ENCODE peak calls at places on chromosomes 1 and 21, in six cellular contexts. One of them, this sample, is unnamed.

GRCh38 chr1:225447649-225448048 is 19.8 kb upstream of the LBR start:
- DNase-seq in adrenal gland: no peak
- DNase-seq in astrocyte of the spinal cord: peak; percentile 53
- DNase-seq in foreskin fibroblast: no peak
- DNase-seq in CD4-positive, alpha-beta T cell: no peak
- DNase-seq in cardiac muscle cell: peak; percentile 65
- DNase-seq in this sample: no peak

GRCh38 chr1:67227196-67227595 is 60.9 kb downstream of the IL23R start:
- DNase-seq in adrenal gland: no peak
- DNase-seq in astrocyte of the spinal cord: peak; percentile 3
- DNase-seq in foreskin fibroblast: no peak
- DNase-seq in CD4-positive, alpha-beta T cell: no peak
- DNase-seq in cardiac muscle cell: peak; percentile 6
- DNase-seq in this sample: no peak

GRCh38 chr1:119829636-119830035 is 18.4 kb upstream of the REG4 start:
- DNase-seq in adrenal gland: no peak
- DNase-seq in astrocyte of the spinal cord: no peak
- DNase-seq in foreskin fibroblast: no peak
- DNase-seq in CD4-positive, alpha-beta T cell: no peak
- DNase-seq in cardiac muscle cell: no peak
- DNase-seq in this sample: no peak

GRCh38 chr1:15799928-15800835 is 7.3 kb downstream of the UQCRHL start:
- DNase-seq in adrenal gland: peak; percentile 63
- DNase-seq in astrocyte of the spinal cord: peak; percentile 29
- DNase-seq in foreskin fibroblast: peak; percentile 71
- DNase-seq in CD4-positive, alpha-beta T cell: no peak
- DNase-seq in cardiac muscle cell: peak; percentile 60
- DNase-seq in this sample: peak; percentile 59

GRCh38 chr1:7420098-7420445 is 351.0 kb upstream of the VAMP3 start:
- DNase-seq in adrenal gland: peak; percentile 8
- DNase-seq in astrocyte of the spinal cord: no peak
- DNase-seq in foreskin fibroblast: no peak
- DNase-seq in CD4-positive, alpha-beta T cell: no peak
- DNase-seq in cardiac muscle cell: no peak
- DNase-seq in this sample: no peak

GRCh38 chr1:12618661-12619395 is 818 bp upstream of the DHRS3 start:
- DNase-seq in adrenal gland: peak; percentile 71
- DNase-seq in astrocyte of the spinal cord: peak; percentile 83
- DNase-seq in foreskin fibroblast: peak; percentile 48
- DNase-seq in CD4-positive, alpha-beta T cell: no peak
- DNase-seq in cardiac muscle cell: peak; percentile 91
- DNase-seq in this sample: peak; percentile 57

GRCh38 chr1:160416369-160416768 is 16.0 kb downstream of the VANGL2 start:
- DNase-seq in adrenal gland: no peak
- DNase-seq in astrocyte of the spinal cord: peak; percentile 49
- DNase-seq in foreskin fibroblast: peak; percentile 20
- DNase-seq in CD4-positive, alpha-beta T cell: no peak
- DNase-seq in cardiac muscle cell: peak; percentile 54
- DNase-seq in this sample: no peak

GRCh38 chr21:32772281-32773047 is 909 bp upstream of the PAXBP1 start:
- DNase-seq in adrenal gland: peak; percentile 32
- DNase-seq in astrocyte of the spinal cord: no peak
- DNase-seq in foreskin fibroblast: peak; percentile 10
- DNase-seq in CD4-positive, alpha-beta T cell: peak; percentile 9
- DNase-seq in cardiac muscle cell: peak; percentile 24
- DNase-seq in this sample: no peak

GRCh38 chr21:41130883-41131282 is 37.1 kb upstream of the BACE2 start:
- DNase-seq in adrenal gland: no peak
- DNase-seq in astrocyte of the spinal cord: no peak
- DNase-seq in foreskin fibroblast: no peak
- DNase-seq in CD4-positive, alpha-beta T cell: no peak
- DNase-seq in cardiac muscle cell: no peak
- DNase-seq in this sample: no peak

GRCh38 chr1:42221952-42222606 is 57.5 kb upstream of the GUCA2A start:
- DNase-seq in adrenal gland: no peak
- DNase-seq in astrocyte of the spinal cord: peak; percentile 24
- DNase-seq in foreskin fibroblast: no peak
- DNase-seq in CD4-positive, alpha-beta T cell: no peak
- DNase-seq in cardiac muscle cell: peak; percentile 83
- DNase-seq in this sample: no peak

GRCh38 chr1:226485192-226485591 is 63.4 kb upstream of the STUM start:
- DNase-seq in adrenal gland: no peak
- DNase-seq in astrocyte of the spinal cord: no peak
- DNase-seq in foreskin fibroblast: no peak
- DNase-seq in CD4-positive, alpha-beta T cell: no peak
- DNase-seq in cardiac muscle cell: no peak
- DNase-seq in this sample: no peak

GRCh38 chr1:10800778-10801177 is 4.3 kb upstream of the CASZ1 start:
- DNase-seq in adrenal gland: no peak
- DNase-seq in astrocyte of the spinal cord: no peak
- DNase-seq in foreskin fibroblast: no peak
- DNase-seq in CD4-positive, alpha-beta T cell: no peak
- DNase-seq in cardiac muscle cell: no peak
- DNase-seq in this sample: no peak

GRCh38 chr1:201718346-201719202 is 110.4 kb upstream of the IPO9 start:
- DNase-seq in adrenal gland: no peak
- DNase-seq in astrocyte of the spinal cord: no peak
- DNase-seq in foreskin fibroblast: no peak
- DNase-seq in CD4-positive, alpha-beta T cell: no peak
- DNase-seq in cardiac muscle cell: no peak
- DNase-seq in this sample: no peak

GRCh38 chr1:155834296-155834926 is 22.6 kb downstream of the GON4L start:
- DNase-seq in adrenal gland: no peak
- DNase-seq in astrocyte of the spinal cord: peak; percentile 95
- DNase-seq in foreskin fibroblast: peak; percentile 37
- DNase-seq in CD4-positive, alpha-beta T cell: no peak
- DNase-seq in cardiac muscle cell: peak; percentile 42
- DNase-seq in this sample: no peak

GRCh38 chr1:230710543-230710904 is 3.4 kb downstream of the AGT start:
- DNase-seq in adrenal gland: no peak
- DNase-seq in astrocyte of the spinal cord: no peak
- DNase-seq in foreskin fibroblast: no peak
- DNase-seq in CD4-positive, alpha-beta T cell: no peak
- DNase-seq in cardiac muscle cell: no peak
- DNase-seq in this sample: no peak

GRCh38 chr1:54193453-54193852 is 6.4 kb downstream of the CYB5RL start:
- DNase-seq in adrenal gland: no peak
- DNase-seq in astrocyte of the spinal cord: no peak
- DNase-seq in foreskin fibroblast: no peak
- DNase-seq in CD4-positive, alpha-beta T cell: no peak
- DNase-seq in cardiac muscle cell: no peak
- DNase-seq in this sample: no peak

GRCh38 chr21:33732038-33732437 is 89.7 kb downstream of the ITSN1 start:
- DNase-seq in adrenal gland: no peak
- DNase-seq in astrocyte of the spinal cord: no peak
- DNase-seq in foreskin fibroblast: no peak
- DNase-seq in CD4-positive, alpha-beta T cell: no peak
- DNase-seq in cardiac muscle cell: no peak
- DNase-seq in this sample: no peak

GRCh38 chr1:210448293-210448892 is 119.7 kb downstream of the HHAT start:
- DNase-seq in adrenal gland: peak; percentile 28
- DNase-seq in astrocyte of the spinal cord: peak; percentile 67
- DNase-seq in foreskin fibroblast: peak; percentile 47
- DNase-seq in CD4-positive, alpha-beta T cell: peak; percentile 8
- DNase-seq in cardiac muscle cell: peak; percentile 70
- DNase-seq in this sample: peak; percentile 13

GRCh38 chr1:20380616-20381035 is 90.0 kb downstream of the VWA5B1 start:
- DNase-seq in adrenal gland: peak; percentile 58
- DNase-seq in astrocyte of the spinal cord: peak; percentile 95
- DNase-seq in foreskin fibroblast: peak; percentile 86
- DNase-seq in CD4-positive, alpha-beta T cell: no peak
- DNase-seq in cardiac muscle cell: peak; percentile 64
- DNase-seq in this sample: no peak

GRCh38 chr1:201020647-201021332 is 2.7 kb downstream of the KIF21B start:
- DNase-seq in adrenal gland: no peak
- DNase-seq in astrocyte of the spinal cord: no peak
- DNase-seq in foreskin fibroblast: no peak
- DNase-seq in CD4-positive, alpha-beta T cell: no peak
- DNase-seq in cardiac muscle cell: peak; percentile 74
- DNase-seq in this sample: peak; percentile 53

GRCh38 chr21:36820176-36821031 is 121.5 kb downstream of the SIM2 start:
- DNase-seq in adrenal gland: no peak
- DNase-seq in astrocyte of the spinal cord: no peak
- DNase-seq in foreskin fibroblast: no peak
- DNase-seq in CD4-positive, alpha-beta T cell: no peak
- DNase-seq in cardiac muscle cell: no peak
- DNase-seq in this sample: peak; percentile 71

DNA sequence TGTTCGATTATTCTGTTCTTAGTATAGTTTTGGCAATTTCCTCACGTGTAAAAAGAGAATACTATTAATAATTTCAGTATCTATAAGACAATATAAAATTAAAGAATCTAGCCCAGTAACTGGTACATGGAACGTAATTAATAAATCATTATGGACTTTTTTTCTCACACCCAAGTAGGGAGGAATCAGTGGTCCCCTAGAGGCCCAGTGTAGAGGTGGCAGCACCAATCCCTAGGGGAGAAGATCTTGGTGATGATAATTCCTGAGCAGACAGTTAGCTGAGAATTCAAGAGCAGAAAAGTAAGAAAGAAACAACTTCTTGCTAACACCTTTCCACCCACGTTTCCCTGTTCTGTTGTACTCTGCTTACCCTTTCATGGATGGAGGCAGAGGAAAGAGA is 19.7 kb upstream of the SELE start:
- DNase-seq in adrenal gland: no peak
- DNase-seq in astrocyte of the spinal cord: no peak
- DNase-seq in foreskin fibroblast: no peak
- DNase-seq in CD4-positive, alpha-beta T cell: no peak
- DNase-seq in cardiac muscle cell: no peak
- DNase-seq in this sample: no peak
- TF ChIP-seq CTCF in adrenal gland: no peak
- TF ChIP-seq CTCF in astrocyte of the spinal cord: peak; percentile 13
- TF ChIP-seq CTCF in foreskin fibroblast: no peak
- TF ChIP-seq CTCF in CD4-positive, alpha-beta T cell: no peak
- TF ChIP-seq CTCF in cardiac muscle cell: no peak
- TF ChIP-seq CTCF in this sample: no peak

GRCh38 chr1:203052556-203053059 is 26.3 kb downstream of the PPFIA4 start:
- DNase-seq in adrenal gland: no peak
- DNase-seq in astrocyte of the spinal cord: no peak
- DNase-seq in foreskin fibroblast: no peak
- DNase-seq in CD4-positive, alpha-beta T cell: no peak
- DNase-seq in cardiac muscle cell: no peak
- DNase-seq in this sample: no peak

GRCh38 chr1:203054184-203054583 is 27.9 kb downstream of the PPFIA4 start:
- DNase-seq in adrenal gland: no peak
- DNase-seq in astrocyte of the spinal cord: no peak
- DNase-seq in foreskin fibroblast: no peak
- DNase-seq in CD4-positive, alpha-beta T cell: no peak
- DNase-seq in cardiac muscle cell: no peak
- DNase-seq in this sample: no peak

GRCh38 chr1:203055983-203056382 is 29.7 kb downstream of the PPFIA4 start:
- DNase-seq in adrenal gland: no peak
- DNase-seq in astrocyte of the spinal cord: no peak
- DNase-seq in foreskin fibroblast: no peak
- DNase-seq in CD4-positive, alpha-beta T cell: no peak
- DNase-seq in cardiac muscle cell: no peak
- DNase-seq in this sample: no peak

GRCh38 chr1:203056516-203056915 is 29.3 kb downstream of the MYOG start:
- DNase-seq in adrenal gland: no peak
- DNase-seq in astrocyte of the spinal cord: no peak
- DNase-seq in foreskin fibroblast: no peak
- DNase-seq in CD4-positive, alpha-beta T cell: no peak
- DNase-seq in cardiac muscle cell: no peak
- DNase-seq in this sample: no peak

DNA sequence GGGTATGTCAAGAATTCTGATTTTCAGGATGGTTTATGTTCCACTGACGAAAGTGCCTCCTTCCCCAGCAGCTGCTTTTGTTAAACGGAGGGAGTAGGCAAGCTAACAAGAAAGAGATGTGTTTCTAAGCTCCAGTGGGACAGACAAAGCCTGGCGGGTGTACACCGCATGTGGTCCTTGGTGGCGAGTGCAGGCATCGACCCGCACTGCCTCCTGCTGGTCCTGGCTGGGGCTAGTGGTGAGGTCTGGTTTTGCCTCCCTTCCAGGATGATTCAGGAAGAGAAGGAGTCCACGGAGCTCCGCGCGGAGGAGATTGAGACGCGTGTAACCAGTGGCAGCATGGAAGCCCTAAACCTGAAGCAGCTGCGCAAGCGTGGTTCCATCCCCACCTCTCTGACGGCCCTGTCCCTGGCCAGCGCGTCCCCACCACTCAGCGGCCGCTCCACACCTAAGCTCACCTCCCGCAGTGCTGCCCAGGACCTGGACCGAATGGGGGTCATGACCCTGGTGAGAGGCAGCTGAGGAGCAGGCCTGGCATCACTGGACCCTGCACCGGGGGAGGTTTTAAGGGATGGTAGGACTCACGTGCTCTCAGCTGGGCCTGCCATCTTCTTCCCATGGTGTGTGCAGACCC is 29.0 kb downstream of the PPFIA4 start:
- DNase-seq in adrenal gland: no peak
- DNase-seq in astrocyte of the spinal cord: no peak
- DNase-seq in foreskin fibroblast: no peak
- DNase-seq in CD4-positive, alpha-beta T cell: no peak
- DNase-seq in cardiac muscle cell: no peak
- DNase-seq in this sample: no peak
- TF ChIP-seq CTCF in adrenal gland: no peak
- TF ChIP-seq CTCF in astrocyte of the spinal cord: no peak
- TF ChIP-seq CTCF in foreskin fibroblast: no peak
- TF ChIP-seq CTCF in CD4-positive, alpha-beta T cell: no peak
- TF ChIP-seq CTCF in cardiac muscle cell: no peak
- TF ChIP-seq CTCF in this sample: no peak

DNA sequence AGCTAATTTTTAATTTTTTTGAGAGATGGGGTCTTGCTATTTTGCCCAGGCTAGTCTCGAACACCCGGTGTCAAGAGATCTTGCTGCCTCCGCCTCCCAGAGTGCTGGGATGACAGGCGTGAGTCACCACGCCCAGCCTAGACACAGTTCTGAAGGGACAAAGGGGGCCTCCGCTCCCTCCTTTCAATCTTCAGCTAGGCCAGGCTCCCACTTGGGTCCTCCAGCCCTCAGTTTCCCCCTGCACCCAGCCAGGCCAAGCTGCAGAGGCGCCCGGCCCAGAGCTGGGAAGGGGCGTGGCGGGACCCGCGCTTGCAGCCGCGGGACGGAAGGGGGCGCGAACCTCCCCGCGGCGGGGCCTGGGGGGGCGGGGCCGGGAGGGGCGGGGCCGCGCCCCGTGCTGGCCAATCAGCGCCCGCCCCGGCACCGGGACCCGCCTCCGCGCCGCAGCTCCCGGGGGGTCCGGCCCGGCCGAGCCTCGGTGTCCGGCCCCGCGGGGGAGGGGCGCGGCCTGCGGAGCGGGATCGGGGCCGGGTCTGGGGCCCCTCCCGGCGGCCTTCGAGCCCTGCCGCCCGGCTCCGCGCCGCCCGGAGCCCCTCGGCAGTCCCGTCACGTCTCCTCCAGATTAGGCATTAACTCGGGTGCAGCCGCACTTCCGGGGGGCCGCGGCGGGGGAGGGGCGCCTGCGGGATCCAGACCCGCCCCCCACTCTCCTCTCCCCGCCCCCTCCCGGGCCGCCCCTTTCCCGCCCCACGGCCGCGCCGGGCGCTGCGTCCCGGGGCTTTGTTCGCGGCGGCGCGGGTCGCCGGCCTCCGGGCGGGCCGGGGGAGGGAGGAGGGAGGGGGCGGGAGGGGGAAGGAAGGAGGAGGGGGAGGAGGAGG is 559 bp upstream of the AGRN start:
- DNase-seq in adrenal gland: peak; percentile 88
- DNase-seq in astrocyte of the spinal cord: peak; percentile 78
- DNase-seq in foreskin fibroblast: peak; percentile 75
- DNase-seq in CD4-positive, alpha-beta T cell: peak; percentile 67
- DNase-seq in cardiac muscle cell: peak; percentile 92
- DNase-seq in this sample: peak; percentile 86
- TF ChIP-seq CTCF in adrenal gland: peak; percentile 33
- TF ChIP-seq CTCF in astrocyte of the spinal cord: peak; percentile 45
- TF ChIP-seq CTCF in foreskin fibroblast: peak; percentile 35
- TF ChIP-seq CTCF in CD4-positive, alpha-beta T cell: peak; percentile 43
- TF ChIP-seq CTCF in cardiac muscle cell: peak; percentile 40
- TF ChIP-seq CTCF in this sample: peak; percentile 30

GRCh38 chr1:89630046-89630445 is 2.9 kb upstream of the LRRC8C start:
- DNase-seq in adrenal gland: no peak
- DNase-seq in astrocyte of the spinal cord: no peak
- DNase-seq in foreskin fibroblast: no peak
- DNase-seq in CD4-positive, alpha-beta T cell: no peak
- DNase-seq in cardiac muscle cell: no peak
- DNase-seq in this sample: no peak
- TF ChIP-seq CTCF in adrenal gland: no peak
- TF ChIP-seq CTCF in astrocyte of the spinal cord: no peak
- TF ChIP-seq CTCF in foreskin fibroblast: no peak
- TF ChIP-seq CTCF in CD4-positive, alpha-beta T cell: peak; percentile 14
- TF ChIP-seq CTCF in cardiac muscle cell: no peak
- TF ChIP-seq CTCF in this sample: no peak